ENCODE peak calls at places on chromosomes 11 and 22, in four cellular contexts. R is body of pancreas; G is GM20000; T is activated CD4-positive, alpha-beta T cell treated with anti-CD3 and anti-CD28 coated beads for 48 hours. M is an unnamed sample.
A peak's percentile ranks its signal among the peaks of the same experiment; 100 is the strongest.

GRCh38 chr22:24548812-24549211 is 6.1 kb downstream of the GUCD1 start:
- DNase-seq in R (no peak), G (no peak), T (no peak), M (no peak)

GRCh38 chr22:24803064-24803542 is 2.9 kb upstream of the SGSM1 start:
- DNase-seq in G (peak; percentile 69), R (peak; percentile 51), T (peak; percentile 69), M (peak; percentile 39)

GRCh38 chr22:47564651-47565050 is 802.2 kb downstream of the TBC1D22A start:
- DNase-seq in G (no peak), R (no peak), T (no peak), M (no peak)

GRCh38 chr11:61777234-61778090 is 14.9 kb downstream of the TMEM258 start:
- DNase-seq in G (peak; percentile 74), R (peak; percentile 89), T (peak; percentile 68), M (peak; percentile 42)

GRCh38 chr11:24609778-24610177 is 112.9 kb downstream of the LUZP2 start:
- DNase-seq in R (no peak), G (no peak), T (no peak), M (no peak)

GRCh38 chr11:71282581-71283351 is 30.4 kb upstream of the SHANK2 start:
- DNase-seq in T (no peak), G (no peak), R (peak; percentile 45), M (no peak)

GRCh38 chr11:2954263-2954662 is 25.0 kb upstream of the PHLDA2 start:
- DNase-seq in R (no peak), T (no peak), G (no peak), M (no peak)

GRCh38 chr11:116990061-116990473 is 108.2 kb downstream of the SIK3 start:
- DNase-seq in R (peak; percentile 47), G (no peak), T (no peak), M (no peak)

GRCh38 chr11:117559698-117560097 is 232.0 kb downstream of the CEP164 start:
- DNase-seq in R (no peak), T (no peak), G (no peak), M (no peak)

GRCh38 chr11:111155021-111155420 is 90.5 kb upstream of the POU2AF2 start:
- DNase-seq in T (no peak), G (no peak), R (no peak), M (no peak)

GRCh38 chr22:39674536-39674935 is 104.0 kb downstream of the CACNA1I start:
- DNase-seq in T (no peak), G (no peak), R (no peak), M (no peak)

GRCh38 chr11:71481101-71481960 is 28.3 kb downstream of the NADSYN1 start:
- DNase-seq in T (no peak), R (no peak), G (no peak), M (no peak)

GRCh38 chr11:72333657-72334056 is 89.7 kb upstream of the PHOX2A start:
- DNase-seq in T (peak; percentile 46), R (no peak), G (no peak), M (no peak)

GRCh38 chr11:107716884-107717532 is 5.2 kb upstream of the SLN start:
- DNase-seq in T (no peak), R (no peak), G (no peak), M (no peak)

GRCh38 chr22:49659924-49660315 is 167.8 kb downstream of the BRD1 start:
- DNase-seq in T (no peak), R (no peak), G (no peak), M (no peak)

GRCh38 chr22:40147388-40148176 is 30.1 kb upstream of the TNRC6B start:
- DNase-seq in R (no peak), T (no peak), G (no peak), M (no peak)

GRCh38 chr11:45777127-45777969 is 27.6 kb upstream of the SLC35C1 start:
- DNase-seq in R (no peak), G (no peak), T (no peak), M (no peak)

GRCh38 chr11:28152743-28153142 is 44.6 kb downstream of the METTL15 start:
- DNase-seq in R (no peak), G (no peak), T (no peak), M (no peak)

GRCh38 chr11:44561275-44561781 is 4.1 kb upstream of the CD82 start:
- DNase-seq in T (no peak), R (no peak), G (no peak), M (no peak)

GRCh38 chr11:94840209-94840608 is 72.1 kb downstream of the AMOTL1 start:
- DNase-seq in G (no peak), T (no peak), R (no peak), M (no peak)

GRCh38 chr11:16989554-16989953 is 24.7 kb downstream of the PLEKHA7 start:
- DNase-seq in T (no peak), R (no peak), G (no peak), M (no peak)

GRCh38 chr11:1049431-1049891 is 12.9 kb upstream of the MUC6 start:
- DNase-seq in T (no peak), G (no peak), R (peak; percentile 53), M (no peak)

GRCh38 chr22:49753961-49754673 is 73.6 kb downstream of the BRD1 start:
- DNase-seq in T (no peak), R (no peak), G (peak; percentile 39), M (no peak)

GRCh38 chr11:111573821-111574249 is 28.4 kb upstream of the SIK2 start:
- DNase-seq in G (no peak), R (no peak), T (no peak), M (no peak)

GRCh38 chr22:37043828-37044538 is 7.6 kb upstream of the KCTD17 start:
- DNase-seq in R (peak; percentile 91), T (peak; percentile 72), G (peak; percentile 87), M (no peak)

GRCh38 chr11:1287928-1288327 is 21.5 kb downstream of the TOLLIP start:
- DNase-seq in R (no peak), T (no peak), G (no peak), M (no peak)

GRCh38 chr11:77353131-77353530 is 51.6 kb upstream of the GDPD4 start:
- DNase-seq in T (no peak), G (no peak), R (no peak), M (no peak)

GRCh38 chr22:43136255-43136654 is 6.9 kb downstream of the MCAT start:
- DNase-seq in R (peak; percentile 32), G (peak; percentile 82), T (peak; percentile 48), M (no peak)

GRCh38 chr11:127651888-127652221 is 651.3 kb upstream of the KIRREL3 start:
- DNase-seq in R (no peak), T (no peak), G (no peak), M (no peak)

GRCh38 chr22:48212727-48213126 is 1450.3 kb downstream of the TBC1D22A start:
- DNase-seq in R (no peak), T (no peak), G (no peak), M (no peak)

GRCh38 chr11:116882386-116882785 is 45.0 kb upstream of the APOA1 start:
- DNase-seq in T (peak; percentile 18), G (no peak), R (no peak), M (no peak)

GRCh38 chr11:36278531-36279245 is 10.5 kb downstream of the COMMD9 start:
- DNase-seq in T (no peak), R (peak; percentile 27), G (no peak), M (no peak)

GRCh38 chr11:80103149-80103859 is 662.5 kb upstream of the TENM4 start:
- DNase-seq in R (no peak), G (no peak), T (no peak), M (no peak)

GRCh38 chr22:41876275-41876674 is 38.6 kb downstream of the SHISA8 start:
- DNase-seq in T (no peak), R (no peak), G (no peak), M (no peak)

GRCh38 chr22:49202226-49202625 is 625.4 kb downstream of the BRD1 start:
- DNase-seq in G (no peak), T (no peak), R (no peak), M (no peak)

GRCh38 chr11:81987829-81988472 is 745.7 kb downstream of the FAM181B start:
- DNase-seq in T (no peak), G (peak; percentile 26), R (peak; percentile 57), M (no peak)

GRCh38 chr22:46646531-46647211 is 26.5 kb downstream of the GRAMD4 start:
- DNase-seq in R (no peak), T (no peak), G (no peak), M (no peak)

GRCh38 chr22:36486619-36487384 is 5.4 kb upstream of the TXN2 start:
- DNase-seq in R (peak; percentile 49), T (peak; percentile 78), G (no peak), M (peak; percentile 51)

M was measured in naive thymus-derived CD4-positive, alpha-beta T cell.